ENCODE peak calls at places on chromosomes 13 and 19, in six cellular contexts. H, X, V, I, W and C are unnamed samples. For H3K4me1 and H3K27me3, the result is how much of the 10 kb centered on the place peaks cover.

GRCh38 chr13:34772881-34773280 is 169.2 kb upstream of the NBEA start:
- DNase-seq in W (no peak), X (no peak), I (no peak), H (no peak), V (no peak), C (no peak)

GRCh38 chr13:111398715-111399299 is 78.4 kb downstream of the TEX29 start:
- DNase-seq in H (peak), X (no peak), V (no peak), I (no peak), W (no peak), C (no peak)

GRCh38 chr19:34228762-34229161 is 25.6 kb upstream of the GARRE1 start:
- DNase-seq in I (no peak), X (no peak), W (no peak), V (no peak), H (no peak), C (no peak)

GRCh38 chr19:55901369-55902079 is 30.6 kb downstream of the NLRP13 start:
- DNase-seq in X (no peak), H (no peak), V (no peak), W (no peak), I (no peak), C (no peak)

GRCh38 chr19:48926909-48927308 is 6.6 kb upstream of the DHDH start:
- DNase-seq in I (peak), V (no peak), W (peak), X (peak), H (no peak), C (peak)

GRCh38 chr19:16022251-16022650 is 54.0 kb upstream of the TPM4 start:
- DNase-seq in I (no peak), H (no peak), X (no peak), V (no peak), W (no peak), C (no peak)

GRCh38 chr19:35327642-35328041 is 1.3 kb upstream of the CD22 start:
- DNase-seq in X (no peak), I (no peak), W (no peak), H (no peak), V (no peak), C (no peak)

GRCh38 chr13:79385694-79386093 is 20.4 kb downstream of the RBM26 start:
- DNase-seq in V (no peak), W (no peak), H (no peak), I (no peak), X (no peak), C (no peak)

GRCh38 chr13:111210488-111210887 is 95.4 kb downstream of the ARHGEF7 start:
- DNase-seq in I (no peak), X (no peak), W (no peak), H (peak), V (no peak), C (peak)

GRCh38 chr19:42140125-42140754 is 8.0 kb upstream of the POU2F2 start:
- DNase-seq in W (peak), H (no peak), V (no peak), X (peak), I (peak), C (peak)

GRCh38 chr19:43425567-43426392 is 11.1 kb downstream of the TEX101 start:
- DNase-seq in W (peak), V (no peak), X (no peak), H (no peak), I (no peak), C (no peak)

GRCh38 chr13:105773887-105774538 is 761.4 kb downstream of the EFNB2 start:
- DNase-seq in X (no peak), H (no peak), I (no peak), V (no peak), W (no peak), C (no peak)

GRCh38 chr19:28170066-28170465 is 1042.9 kb downstream of the UQCRFS1 start:
- DNase-seq in I (no peak), W (no peak), V (no peak), X (no peak), H (no peak), C (no peak)

GRCh38 chr13:35475960-35476943 is at the start of gene MAB21L1:
- DNase-seq in X (no peak), W (peak), H (peak), V (no peak), I (no peak), C (peak)

GRCh38 chr13:49625392-49626137 is 2.7 kb upstream of the ARL11 start:
- DNase-seq in V (no peak), I (peak), X (peak), W (peak), H (no peak), C (peak)

GRCh38 chr13:108919036-108919907 is 289.9 kb downstream of the MYO16 start:
- DNase-seq in W (no peak), H (no peak), V (no peak), X (no peak), I (no peak), C (no peak)

GRCh38 chr13:111490611-111491010 is 170.2 kb downstream of the TEX29 start:
- DNase-seq in H (peak), I (no peak), V (no peak), W (no peak), X (no peak), C (no peak)

GRCh38 chr19:16447015-16447384 is 24.8 kb downstream of the EPS15L1 start:
- DNase-seq in X (peak), V (peak), W (peak), H (peak), I (peak), C (peak)

GRCh38 chr19:40592170-40592569 is 9.0 kb upstream of the LTBP4 start:
- DNase-seq in H (no peak), X (no peak), V (no peak), I (no peak), W (no peak), C (no peak)

GRCh38 chr19:15374105-15374651 is 5.4 kb downstream of the AKAP8 start:
- DNase-seq in X (no peak), V (no peak), W (no peak), H (no peak), I (no peak), C (peak)

GRCh38 chr13:52851153-52851962 is 2.9 kb upstream of the PCDH8 start:
- DNase-seq in W (peak), H (no peak), X (peak), V (no peak), I (no peak), C (peak)

GRCh38 chr19:1130801-1131717 is 27.3 kb downstream of the GPX4 start:
- DNase-seq in V (peak), W (peak), I (no peak), X (no peak), H (no peak), C (no peak)

GRCh38 chr13:101155920-101156319 is 260.4 kb downstream of the NALCN start:
- DNase-seq in X (no peak), I (no peak), H (no peak), V (no peak), W (no peak), C (no peak)

GRCh38 chr13:23107665-23108064 is 73.1 kb upstream of the SGCG start:
- DNase-seq in X (no peak), W (no peak), H (no peak), V (no peak), I (no peak), C (no peak)

GRCh38 chr13:111516712-111517640 is 196.5 kb downstream of the TEX29 start:
- DNase-seq in I (no peak), H (no peak), V (no peak), X (no peak), W (no peak), C (no peak)

GRCh38 chr19:3160219-3160618 is 18.4 kb upstream of the S1PR4 start:
- DNase-seq in V (no peak), I (no peak), X (no peak), H (no peak), W (no peak), C (no peak)

GRCh38 chr19:13764821-13765394 is 586 bp downstream of the MRI1 start:
- DNase-seq in X (no peak), H (no peak), V (peak), W (peak), I (no peak), C (peak)

GRCh38 chr19:43470288-43470687 is 4.9 kb upstream of the LYPD3 start:
- DNase-seq in W (no peak), H (no peak), X (no peak), I (no peak), V (no peak), C (no peak)

GRCh38 chr19:5329141-5329540 is 11.5 kb downstream of the PTPRS start:
- DNase-seq in I (no peak), W (no peak), H (no peak), X (no peak), V (no peak), C (no peak)

GRCh38 chr19:40450664-40451063 is 6.5 kb upstream of the SERTAD3 start:
- DNase-seq in X (no peak), W (no peak), H (no peak), I (no peak), V (no peak), C (no peak)

GRCh38 chr19:9621156-9622037 is at the start of gene ZNF561:
- DNase-seq in W (peak), H (peak), V (peak), X (peak), I (peak), C (peak)

GRCh38 chr19:9610484-9611113 is 10.4 kb downstream of the ZNF561 start:
- DNase-seq in V (no peak), H (no peak), X (no peak), W (no peak), I (no peak), C (no peak)

GRCh38 chr19:9620842-9621155 is 233 bp downstream of the ZNF561 start:
- DNase-seq in I (no peak), X (no peak), V (no peak), W (no peak), H (no peak), C (no peak)

GRCh38 chr19:9615828-9616227 is 5.2 kb downstream of the ZNF561 start:
- DNase-seq in W (no peak), H (no peak), I (no peak), V (no peak), X (no peak), C (no peak)
- H3K4me1 ChIP-seq in W (under half), H (under half), I (under half), V (under half), X (under half), C (under half)

DNA sequence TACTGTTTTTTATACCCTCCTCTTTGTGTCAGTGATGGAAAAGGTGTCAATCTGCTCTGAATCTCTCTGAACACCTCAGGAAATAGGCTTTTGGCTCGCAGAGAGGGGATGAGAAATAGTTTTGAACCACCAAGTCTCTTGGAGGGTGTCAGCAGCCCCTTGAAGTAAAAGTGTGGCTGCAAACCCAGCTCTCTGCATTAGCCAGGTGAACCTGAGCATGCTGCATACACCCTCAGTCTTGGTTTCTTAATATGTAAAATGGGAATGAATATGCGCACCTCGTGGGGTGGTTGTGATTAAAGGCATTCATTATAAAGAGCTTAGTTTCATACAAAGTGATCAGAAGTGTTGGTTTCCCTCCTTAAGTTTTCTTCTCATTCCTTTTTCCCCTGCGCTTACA is 1.4 kb upstream of the DHRS12 start:
- DNase-seq in W (no peak), I (no peak), V (no peak), X (no peak), H (no peak), C (no peak)
- H3K27ac ChIP-seq in W (peak), I (peak), V (peak), X (no peak), H (peak), C (peak)

DNA sequence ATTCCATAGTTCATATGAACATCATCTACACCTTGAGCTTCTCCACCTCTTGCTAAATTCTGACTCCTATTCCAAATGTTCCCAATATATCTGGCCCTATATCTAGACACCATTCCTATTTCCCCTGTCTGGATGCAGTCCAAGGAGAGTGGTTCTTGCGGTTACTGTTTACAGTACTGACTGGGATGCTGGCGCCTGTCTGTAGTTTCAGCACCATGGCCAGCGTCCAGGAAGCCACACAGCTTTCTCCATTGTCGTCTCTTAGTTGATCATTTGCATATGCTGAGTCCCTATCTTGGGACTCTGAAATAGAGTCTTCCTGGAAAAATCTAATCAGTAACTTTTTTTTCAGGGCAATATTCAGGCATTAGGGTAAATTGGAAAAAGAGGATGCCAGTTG is 14.9 kb downstream of the LAIR2 start:
- DNase-seq in X (peak), H (no peak), I (no peak), W (peak), V (peak), C (peak)
- H3K27me3 ChIP-seq in X (half or more), H (under half), I (under half), W (under half), V (under half), C (under half)

GRCh38 chr13:98490866-98491265 is 86.0 kb downstream of the STK24 start:
- DNase-seq in X (no peak), V (no peak), H (no peak), I (no peak), W (no peak), C (no peak)

GRCh38 chr13:98488736-98489135 is 88.2 kb downstream of the STK24 start:
- DNase-seq in V (no peak), I (no peak), W (no peak), H (no peak), X (no peak), C (no peak)

GRCh38 chr13:98492335-98493034 is 84.4 kb downstream of the STK24 start:
- DNase-seq in H (no peak), X (no peak), V (no peak), W (no peak), I (no peak), C (no peak)

GRCh38 chr13:98489446-98490194 is 87.3 kb downstream of the STK24 start:
- DNase-seq in H (no peak), I (no peak), V (no peak), X (no peak), W (no peak), C (no peak)

DNA sequence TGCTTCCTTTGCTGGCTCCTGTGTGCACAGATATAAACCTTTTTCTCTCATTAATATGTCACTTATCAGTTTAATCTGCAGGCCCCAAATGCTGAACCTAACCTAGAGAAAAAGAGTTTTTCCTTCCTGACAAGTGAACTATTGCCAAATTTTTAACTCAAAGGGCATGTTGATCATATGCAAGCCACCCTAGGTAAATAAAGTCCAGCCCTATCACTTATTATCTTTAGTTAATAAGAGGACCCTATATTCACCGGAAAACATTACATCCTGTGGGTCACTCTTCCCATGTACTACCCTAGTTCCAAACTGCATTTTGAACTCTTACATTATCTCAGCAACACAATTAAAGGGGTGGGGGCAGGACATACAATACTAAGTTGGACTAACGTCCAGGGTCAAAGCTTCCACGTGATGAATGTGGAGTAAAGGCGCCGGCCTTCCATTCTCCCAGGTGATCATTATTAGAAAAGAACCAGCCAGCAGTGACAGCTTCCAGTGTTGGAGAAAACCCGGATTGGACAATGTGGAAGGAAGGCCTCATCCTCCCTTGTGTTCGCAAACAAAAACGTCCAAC is 86.6 kb downstream of the STK24 start:
- DNase-seq in W (no peak), X (no peak), V (no peak), I (no peak), H (no peak), C (no peak)
- H3K4me1 ChIP-seq in W (half or more), X (half or more), V (under half), I (under half), H (half or more), C (under half)

GRCh38 chr13:103288114-103288513 is 221.9 kb upstream of the SLC10A2 start:
- DNase-seq in X (no peak), V (no peak), H (no peak), W (no peak), I (no peak), C (peak)
- H3K27ac ChIP-seq in X (no peak), V (no peak), H (no peak), W (no peak), I (no peak), C (no peak)

GRCh38 chr13:20142019-20142926 is 18.6 kb downstream of the GJA3 start:
- DNase-seq in X (no peak), H (no peak), I (no peak), V (no peak), W (no peak), C (no peak)
- H3K27me3 ChIP-seq in X (half or more), H (half or more), I (under half), V (under half), W (half or more), C (under half)

GRCh38 chr19:18737337-18737953 is 53.7 kb downstream of the COMP start:
- DNase-seq in X (no peak), I (no peak), W (no peak), H (no peak), V (no peak), C (no peak)
- H3K4me1 ChIP-seq in X (under half), I (under half), W (under half), H (under half), V (under half), C (under half)

GRCh38 chr19:52936958-52937334 is 13.7 kb upstream of the ZNF888 start:
- DNase-seq in X (no peak), V (no peak), H (no peak), W (no peak), I (no peak), C (no peak)
- H3K27ac ChIP-seq in X (no peak), V (peak), H (no peak), W (peak), I (no peak), C (no peak)

GRCh38 chr13:99988469-99989375 is 7.1 kb downstream of the ZIC2 start:
- DNase-seq in I (no peak), V (no peak), H (no peak), X (no peak), W (no peak), C (no peak)
- H3K27me3 ChIP-seq in I (under half), V (half or more), H (half or more), X (half or more), W (half or more), C (under half)